ENCODE peak calls at places on chromosomes 5 and 9, in five cellular contexts. One of them, this sample, is unnamed.

GRCh38 chr9:15249042-15249818 is 57.8 kb downstream of the TTC39B start:
- DNase-seq in endodermal cell: peak; percentile 84
- DNase-seq in chondrocyte: no peak
- DNase-seq in thoracic aorta: no peak
- DNase-seq in lower leg skin: no peak
- DNase-seq in this sample: no peak

GRCh38 chr5:66963559-66963971 is 233.0 kb downstream of the CD180 start:
- DNase-seq in thoracic aorta: no peak
- DNase-seq in chondrocyte: no peak
- DNase-seq in endodermal cell: peak; percentile 85
- DNase-seq in lower leg skin: no peak
- DNase-seq in this sample: no peak

GRCh38 chr5:50447940-50448339 is 6.9 kb upstream of the EMB start:
- DNase-seq in thoracic aorta: no peak
- DNase-seq in lower leg skin: no peak
- DNase-seq in chondrocyte: no peak
- DNase-seq in endodermal cell: no peak
- DNase-seq in this sample: no peak

GRCh38 chr5:130198927-130199326 is 294.7 kb downstream of the CHSY3 start:
- DNase-seq in chondrocyte: no peak
- DNase-seq in endodermal cell: peak; percentile 74
- DNase-seq in thoracic aorta: no peak
- DNase-seq in lower leg skin: no peak
- DNase-seq in this sample: no peak

GRCh38 chr9:123871781-123872180 is 58.1 kb downstream of the DENND1A start:
- DNase-seq in endodermal cell: no peak
- DNase-seq in chondrocyte: no peak
- DNase-seq in lower leg skin: no peak
- DNase-seq in thoracic aorta: no peak
- DNase-seq in this sample: no peak

GRCh38 chr5:102451082-102451481 is 47.7 kb downstream of the SLCO6A1 start:
- DNase-seq in thoracic aorta: no peak
- DNase-seq in lower leg skin: no peak
- DNase-seq in endodermal cell: no peak
- DNase-seq in chondrocyte: no peak
- DNase-seq in this sample: no peak

GRCh38 chr5:176742246-176743105 is 67.9 kb upstream of the UNC5A start:
- DNase-seq in thoracic aorta: no peak
- DNase-seq in chondrocyte: no peak
- DNase-seq in lower leg skin: no peak
- DNase-seq in endodermal cell: peak; percentile 48
- DNase-seq in this sample: no peak

GRCh38 chr9:33375841-33376321 is 26.5 kb downstream of the AQP7 start:
- DNase-seq in thoracic aorta: no peak
- DNase-seq in chondrocyte: peak; percentile 24
- DNase-seq in lower leg skin: no peak
- DNase-seq in endodermal cell: no peak
- DNase-seq in this sample: no peak

GRCh38 chr5:103031607-103032006 is 88.3 kb downstream of the GIN1 start:
- DNase-seq in endodermal cell: no peak
- DNase-seq in thoracic aorta: no peak
- DNase-seq in chondrocyte: no peak
- DNase-seq in lower leg skin: no peak
- DNase-seq in this sample: no peak

GRCh38 chr9:69760278-69760610 is 433 bp upstream of the PTAR1 start:
- DNase-seq in lower leg skin: no peak
- DNase-seq in thoracic aorta: no peak
- DNase-seq in endodermal cell: no peak
- DNase-seq in chondrocyte: no peak
- DNase-seq in this sample: no peak

GRCh38 chr9:42386477-42386876 is 203.0 kb downstream of the SPATA31A6 start:
- DNase-seq in thoracic aorta: no peak
- DNase-seq in lower leg skin: no peak
- DNase-seq in endodermal cell: no peak
- DNase-seq in chondrocyte: no peak
- DNase-seq in this sample: no peak

GRCh38 chr5:137264573-137264972 is 234.6 kb downstream of the SPOCK1 start:
- DNase-seq in lower leg skin: no peak
- DNase-seq in thoracic aorta: no peak
- DNase-seq in endodermal cell: no peak
- DNase-seq in chondrocyte: no peak
- DNase-seq in this sample: no peak

GRCh38 chr5:126487596-126487995 is 64.4 kb downstream of the GRAMD2B start:
- DNase-seq in chondrocyte: no peak
- DNase-seq in thoracic aorta: no peak
- DNase-seq in lower leg skin: no peak
- DNase-seq in endodermal cell: no peak
- DNase-seq in this sample: no peak

GRCh38 chr5:126488362-126489065 is 65.3 kb downstream of the GRAMD2B start:
- DNase-seq in thoracic aorta: no peak
- DNase-seq in chondrocyte: no peak
- DNase-seq in lower leg skin: no peak
- DNase-seq in endodermal cell: no peak
- DNase-seq in this sample: no peak

GRCh38 chr5:126492939-126493338 is 69.7 kb downstream of the GRAMD2B start:
- DNase-seq in thoracic aorta: no peak
- DNase-seq in chondrocyte: no peak
- DNase-seq in lower leg skin: no peak
- DNase-seq in endodermal cell: peak; percentile 60
- DNase-seq in this sample: no peak

GRCh38 chr5:126486332-126486731 is 63.1 kb downstream of the GRAMD2B start:
- DNase-seq in chondrocyte: no peak
- DNase-seq in endodermal cell: no peak
- DNase-seq in lower leg skin: no peak
- DNase-seq in thoracic aorta: no peak
- DNase-seq in this sample: no peak

GRCh38 chr5:126490167-126490937 is 67.1 kb downstream of the GRAMD2B start:
- DNase-seq in lower leg skin: peak; percentile 57
- DNase-seq in chondrocyte: no peak
- DNase-seq in thoracic aorta: no peak
- DNase-seq in endodermal cell: peak; percentile 73
- DNase-seq in this sample: peak; percentile 20
- TF ChIP-seq CTCF in lower leg skin: no peak
- TF ChIP-seq CTCF in chondrocyte: peak; percentile 70
- TF ChIP-seq CTCF in thoracic aorta: no peak
- TF ChIP-seq CTCF in endodermal cell: peak; percentile 56
- TF ChIP-seq CTCF in this sample: no peak

GRCh38 chr5:150778517-150779396 is at the start of gene SMIM3:
- DNase-seq in chondrocyte: no peak
- DNase-seq in endodermal cell: peak; percentile 94
- DNase-seq in lower leg skin: peak; percentile 64
- DNase-seq in thoracic aorta: peak; percentile 38
- DNase-seq in this sample: peak; percentile 86
- TF ChIP-seq CTCF in chondrocyte: peak; percentile 75
- TF ChIP-seq CTCF in endodermal cell: peak; percentile 71
- TF ChIP-seq CTCF in lower leg skin: no peak
- TF ChIP-seq CTCF in thoracic aorta: peak; percentile 26
- TF ChIP-seq CTCF in this sample: no peak

GRCh38 chr5:147310059-147310704 is 75.4 kb downstream of the STK32A start:
- DNase-seq in endodermal cell: peak; percentile 55
- DNase-seq in chondrocyte: no peak
- DNase-seq in thoracic aorta: peak; percentile 38
- DNase-seq in lower leg skin: peak; percentile 24
- DNase-seq in this sample: no peak
- TF ChIP-seq CTCF in endodermal cell: no peak
- TF ChIP-seq CTCF in chondrocyte: no peak
- TF ChIP-seq CTCF in thoracic aorta: no peak
- TF ChIP-seq CTCF in lower leg skin: no peak
- TF ChIP-seq CTCF in this sample: no peak

GRCh38 chr9:110143969-110144545 is 63.9 kb downstream of the C9orf152 start:
- DNase-seq in endodermal cell: no peak
- DNase-seq in thoracic aorta: no peak
- DNase-seq in lower leg skin: no peak
- DNase-seq in chondrocyte: no peak
- DNase-seq in this sample: no peak
- TF ChIP-seq CTCF in endodermal cell: no peak
- TF ChIP-seq CTCF in thoracic aorta: no peak
- TF ChIP-seq CTCF in lower leg skin: no peak
- TF ChIP-seq CTCF in chondrocyte: no peak
- TF ChIP-seq CTCF in this sample: no peak

GRCh38 chr5:38212307-38212706 is 46.1 kb upstream of the EGFLAM start:
- DNase-seq in lower leg skin: no peak
- DNase-seq in endodermal cell: no peak
- DNase-seq in thoracic aorta: no peak
- DNase-seq in chondrocyte: no peak
- DNase-seq in this sample: no peak

GRCh38 chr5:38211354-38211710 is 47.0 kb upstream of the EGFLAM start:
- DNase-seq in thoracic aorta: no peak
- DNase-seq in lower leg skin: no peak
- DNase-seq in chondrocyte: no peak
- DNase-seq in endodermal cell: no peak
- DNase-seq in this sample: no peak

GRCh38 chr5:38210701-38211353 is 47.5 kb upstream of the EGFLAM start:
- DNase-seq in endodermal cell: no peak
- DNase-seq in lower leg skin: no peak
- DNase-seq in thoracic aorta: no peak
- DNase-seq in chondrocyte: no peak
- DNase-seq in this sample: no peak

GRCh38 chr5:38208782-38209378 is 49.5 kb upstream of the EGFLAM start:
- DNase-seq in endodermal cell: peak; percentile 77
- DNase-seq in thoracic aorta: no peak
- DNase-seq in chondrocyte: no peak
- DNase-seq in lower leg skin: no peak
- DNase-seq in this sample: peak; percentile 35

DNA sequence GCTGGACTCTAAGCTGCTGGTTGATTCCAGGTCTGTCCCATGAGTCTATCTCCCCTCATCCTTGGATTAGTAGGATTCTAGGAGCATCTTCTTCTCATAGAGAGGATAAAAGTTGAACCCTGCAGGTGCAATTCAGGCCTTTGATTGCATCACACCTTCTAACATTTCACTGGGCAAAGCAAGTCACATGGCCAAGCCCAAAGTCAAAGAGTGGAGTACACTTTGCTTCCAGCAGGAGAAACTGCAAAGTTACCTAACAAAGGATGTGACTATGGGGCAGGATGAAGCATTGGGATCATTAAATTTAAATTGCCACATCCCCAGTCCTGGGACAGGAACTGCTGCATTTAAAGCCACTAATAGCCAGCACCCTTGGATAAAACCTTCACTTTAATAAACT is 51.0 kb upstream of the EGFLAM start:
- DNase-seq in thoracic aorta: no peak
- DNase-seq in endodermal cell: peak; percentile 68
- DNase-seq in chondrocyte: no peak
- DNase-seq in lower leg skin: no peak
- DNase-seq in this sample: no peak
- TF ChIP-seq CTCF in thoracic aorta: no peak
- TF ChIP-seq CTCF in endodermal cell: peak; percentile 60
- TF ChIP-seq CTCF in chondrocyte: no peak
- TF ChIP-seq CTCF in lower leg skin: no peak
- TF ChIP-seq CTCF in this sample: no peak

GRCh38 chr9:35666045-35666444 is 1.1 kb upstream of the ARHGEF39 start:
- DNase-seq in endodermal cell: no peak
- DNase-seq in chondrocyte: no peak
- DNase-seq in thoracic aorta: no peak
- DNase-seq in lower leg skin: no peak
- DNase-seq in this sample: no peak

GRCh38 chr9:35665471-35665818 is 450 bp upstream of the ARHGEF39 start:
- DNase-seq in lower leg skin: no peak
- DNase-seq in chondrocyte: no peak
- DNase-seq in endodermal cell: no peak
- DNase-seq in thoracic aorta: no peak
- DNase-seq in this sample: no peak

GRCh38 chr9:35662437-35662836 is 2.6 kb downstream of the ARHGEF39 start:
- DNase-seq in lower leg skin: no peak
- DNase-seq in endodermal cell: no peak
- DNase-seq in thoracic aorta: no peak
- DNase-seq in chondrocyte: no peak
- DNase-seq in this sample: no peak

GRCh38 chr9:35666547-35666946 is 1.6 kb upstream of the ARHGEF39 start:
- DNase-seq in chondrocyte: no peak
- DNase-seq in endodermal cell: no peak
- DNase-seq in lower leg skin: no peak
- DNase-seq in thoracic aorta: no peak
- DNase-seq in this sample: no peak

GRCh38 chr9:35664531-35665470 is at the start of gene ARHGEF39:
- DNase-seq in thoracic aorta: no peak
- DNase-seq in chondrocyte: no peak
- DNase-seq in lower leg skin: no peak
- DNase-seq in endodermal cell: peak; percentile 97
- DNase-seq in this sample: peak; percentile 86
- TF ChIP-seq CTCF in thoracic aorta: no peak
- TF ChIP-seq CTCF in chondrocyte: peak; percentile 64
- TF ChIP-seq CTCF in lower leg skin: no peak
- TF ChIP-seq CTCF in endodermal cell: peak; percentile 62
- TF ChIP-seq CTCF in this sample: no peak

DNA sequence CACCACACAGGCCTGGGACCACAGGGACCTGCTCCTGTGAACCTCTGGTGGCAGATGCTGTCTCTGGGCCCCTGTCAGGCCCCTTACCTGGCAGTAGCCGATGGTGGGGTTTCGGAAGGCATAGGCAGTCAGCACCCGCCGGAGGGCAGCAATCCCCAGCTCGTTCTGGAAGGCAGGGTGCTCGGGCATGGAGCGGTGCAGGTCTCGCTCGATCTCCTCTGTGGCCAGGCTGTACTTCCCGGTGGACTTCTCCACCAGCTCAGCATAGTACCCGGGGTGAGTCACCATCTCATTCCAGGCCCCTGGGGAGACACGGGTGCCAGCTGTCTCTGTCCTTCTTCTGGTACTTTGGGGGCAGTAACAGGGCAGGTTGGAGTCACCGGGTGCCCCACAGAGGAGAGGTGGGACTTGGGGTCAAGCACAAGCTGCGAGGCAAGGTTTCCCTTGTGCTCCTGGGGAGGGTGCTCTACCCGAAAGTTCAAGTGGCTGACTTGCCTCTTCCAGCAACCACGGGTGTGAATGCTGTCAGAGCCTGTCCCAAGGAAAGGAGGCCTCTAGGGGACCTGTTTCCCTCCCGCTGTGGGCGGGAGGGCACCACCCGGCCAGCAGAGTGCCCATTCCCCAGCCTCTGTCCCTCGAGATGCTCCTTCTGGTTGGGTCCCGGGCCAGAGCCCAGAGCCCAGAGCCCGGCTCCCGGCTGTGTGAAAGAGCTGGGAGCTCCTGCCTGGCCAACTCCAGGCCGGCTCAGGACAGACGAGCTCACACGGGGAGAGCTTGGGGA is 19.8 kb upstream of the MRNIP start:
- DNase-seq in chondrocyte: peak; percentile 83
- DNase-seq in thoracic aorta: no peak
- DNase-seq in lower leg skin: no peak
- DNase-seq in endodermal cell: no peak
- DNase-seq in this sample: no peak
- TF ChIP-seq CTCF in chondrocyte: no peak
- TF ChIP-seq CTCF in thoracic aorta: no peak
- TF ChIP-seq CTCF in lower leg skin: no peak
- TF ChIP-seq CTCF in endodermal cell: no peak
- TF ChIP-seq CTCF in this sample: no peak

This sample was measured in nephron progenitor cell.